ENCODE peak calls at places on chromosomes 16 and 17, in four cellular contexts. One of them, this sample, is unnamed.

GRCh38 chr16:52529226-52529625 is 17.7 kb downstream of the TOX3 start:
- DNase-seq in A549: no peak
- DNase-seq in suprapubic skin: no peak
- DNase-seq in stomach: no peak
- DNase-seq in this sample: no peak

GRCh38 chr16:15749371-15749770 is 99.3 kb downstream of the NDE1 start:
- DNase-seq in stomach: no peak
- DNase-seq in A549: no peak
- DNase-seq in suprapubic skin: no peak
- DNase-seq in this sample: no peak

GRCh38 chr17:20066253-20066652 is 57.1 kb downstream of the SPECC1 start:
- DNase-seq in suprapubic skin: no peak
- DNase-seq in A549: peak; percentile 84
- DNase-seq in stomach: peak; percentile 55
- DNase-seq in this sample: no peak

GRCh38 chr17:52049051-52049450 is 109.5 kb downstream of the CA10 start:
- DNase-seq in stomach: no peak
- DNase-seq in suprapubic skin: no peak
- DNase-seq in A549: no peak
- DNase-seq in this sample: no peak

GRCh38 chr16:73058221-73058615 is 10.3 kb upstream of the ZFHX3 start:
- DNase-seq in A549: no peak
- DNase-seq in stomach: peak; percentile 62
- DNase-seq in suprapubic skin: no peak
- DNase-seq in this sample: peak; percentile 58

GRCh38 chr17:58344047-58344790 is 7.8 kb downstream of the SUPT4H1 start:
- DNase-seq in A549: no peak
- DNase-seq in stomach: peak; percentile 53
- DNase-seq in suprapubic skin: no peak
- DNase-seq in this sample: peak; percentile 70

GRCh38 chr16:68935008-68935407 is 91.7 kb downstream of the TANGO6 start:
- DNase-seq in A549: no peak
- DNase-seq in stomach: no peak
- DNase-seq in suprapubic skin: no peak
- DNase-seq in this sample: no peak

GRCh38 chr16:31916056-31916488 is 42.5 kb downstream of the ZNF267 start:
- DNase-seq in stomach: no peak
- DNase-seq in A549: peak; percentile 16
- DNase-seq in suprapubic skin: no peak
- DNase-seq in this sample: no peak

GRCh38 chr16:81693467-81694303 is 85.4 kb upstream of the PLCG2 start:
- DNase-seq in stomach: no peak
- DNase-seq in A549: no peak
- DNase-seq in suprapubic skin: peak; percentile 59
- DNase-seq in this sample: peak; percentile 39

GRCh38 chr16:228917-229730 is at the start of gene LUC7L:
- DNase-seq in suprapubic skin: peak; percentile 93
- DNase-seq in stomach: peak; percentile 87
- DNase-seq in A549: peak; percentile 91
- DNase-seq in this sample: peak; percentile 90

GRCh38 chr17:48604770-48605329 is at the start of gene HOXB6:
- DNase-seq in A549: peak; percentile 79
- DNase-seq in stomach: no peak
- DNase-seq in suprapubic skin: no peak
- DNase-seq in this sample: peak; percentile 88
- TF ChIP-seq POLR2A in A549: peak; percentile 62
- TF ChIP-seq POLR2A in stomach: no peak
- TF ChIP-seq POLR2A in suprapubic skin: no peak
- TF ChIP-seq POLR2A in this sample: peak; percentile 98

GRCh38 chr16:55043499-55043898 is 112.8 kb downstream of the IRX5 start:
- DNase-seq in stomach: no peak
- DNase-seq in suprapubic skin: no peak
- DNase-seq in A549: no peak
- DNase-seq in this sample: no peak
- TF ChIP-seq EP300 in stomach: no peak
- TF ChIP-seq EP300 in suprapubic skin: no peak
- TF ChIP-seq EP300 in A549: no peak
- TF ChIP-seq EP300 in this sample: no peak

DNA sequence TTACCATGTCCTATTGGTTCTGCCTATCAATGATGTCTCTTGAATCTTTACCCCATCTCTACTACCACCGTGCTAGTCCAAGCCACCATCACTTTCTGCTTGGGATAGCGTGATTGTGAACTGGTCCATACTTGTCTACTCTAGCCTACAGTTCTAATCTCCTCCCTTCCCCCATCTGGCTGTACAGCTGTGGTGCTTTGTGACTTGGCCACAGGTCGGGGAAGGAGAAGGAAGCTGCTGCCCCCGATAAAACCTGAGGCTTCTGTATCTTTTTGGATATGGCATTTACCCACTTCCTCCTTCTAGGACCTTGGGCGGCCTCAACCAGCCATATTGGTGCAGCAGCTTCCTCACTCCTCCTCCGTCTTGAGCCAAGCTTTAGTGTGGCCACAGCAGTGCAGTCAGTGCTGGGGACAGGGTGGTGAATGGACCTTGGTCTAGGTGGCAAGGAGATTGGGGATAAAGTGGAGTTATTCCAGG is 314 bp upstream of the ITGA2B start:
- DNase-seq in A549: no peak
- DNase-seq in stomach: no peak
- DNase-seq in suprapubic skin: peak; percentile 60
- DNase-seq in this sample: no peak
- TF ChIP-seq POLR2A in A549: no peak
- TF ChIP-seq POLR2A in stomach: no peak
- TF ChIP-seq POLR2A in suprapubic skin: no peak
- TF ChIP-seq POLR2A in this sample: no peak

GRCh38 chr16:79864032-79864780 is 263.7 kb upstream of the MAF start:
- DNase-seq in stomach: no peak
- DNase-seq in suprapubic skin: no peak
- DNase-seq in A549: no peak
- DNase-seq in this sample: no peak

GRCh38 chr16:79862601-79863000 is 262.1 kb upstream of the MAF start:
- DNase-seq in A549: no peak
- DNase-seq in suprapubic skin: no peak
- DNase-seq in stomach: no peak
- DNase-seq in this sample: no peak

GRCh38 chr16:79865918-79866317 is 265.4 kb upstream of the MAF start:
- DNase-seq in A549: no peak
- DNase-seq in suprapubic skin: no peak
- DNase-seq in stomach: no peak
- DNase-seq in this sample: no peak

GRCh38 chr16:79864781-79865391 is 264.3 kb upstream of the MAF start:
- DNase-seq in suprapubic skin: no peak
- DNase-seq in stomach: no peak
- DNase-seq in A549: no peak
- DNase-seq in this sample: no peak

DNA sequence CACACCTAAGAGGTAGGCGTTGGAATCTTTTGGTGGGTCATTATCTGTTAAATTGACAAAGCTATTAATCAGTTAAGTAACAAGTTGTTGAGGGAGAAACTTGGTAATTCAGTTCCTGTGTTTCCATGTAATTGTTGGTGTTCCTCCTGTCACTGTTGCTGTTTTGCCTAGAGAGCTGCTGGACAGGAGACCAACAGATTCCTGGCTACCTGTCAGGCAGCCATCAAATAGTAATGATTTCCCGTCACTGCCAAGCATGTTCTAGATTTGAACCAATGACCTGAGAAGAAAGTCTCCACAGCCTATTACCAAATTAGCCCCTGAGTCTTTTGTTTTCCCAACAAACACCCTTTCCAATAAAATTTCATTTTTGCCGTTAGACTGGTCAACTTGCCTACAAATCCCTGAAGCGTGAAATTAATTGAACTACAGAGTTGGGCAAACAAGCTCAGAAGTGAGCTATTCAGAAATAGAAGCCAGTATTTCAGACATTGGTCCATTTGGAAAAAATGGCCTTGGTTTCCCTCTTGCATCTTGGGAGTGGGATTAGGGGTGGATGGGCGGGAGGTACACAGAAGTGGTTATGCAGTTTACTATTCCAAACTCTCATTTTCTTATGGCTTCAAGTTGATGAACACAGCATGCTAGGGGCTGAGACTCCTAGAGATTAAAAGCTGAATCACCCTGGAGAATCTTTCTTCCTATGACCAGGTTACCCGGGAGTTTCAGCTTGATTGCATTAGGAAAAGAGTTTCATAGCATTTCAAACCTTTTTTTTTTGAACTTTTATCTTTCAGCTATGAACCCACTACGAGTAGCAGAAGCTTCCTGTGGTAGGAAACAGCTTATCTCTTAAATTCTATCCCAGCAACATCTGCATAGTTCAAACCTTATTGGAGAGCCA is 262.8 kb upstream of the MAF start:
- DNase-seq in A549: no peak
- DNase-seq in suprapubic skin: no peak
- DNase-seq in stomach: no peak
- DNase-seq in this sample: no peak
- TF ChIP-seq EP300 in A549: no peak
- TF ChIP-seq EP300 in suprapubic skin: no peak
- TF ChIP-seq EP300 in stomach: no peak
- TF ChIP-seq EP300 in this sample: no peak

GRCh38 chr16:56617212-56618085 is 8.1 kb upstream of the MT1E start:
- DNase-seq in stomach: peak; percentile 80
- DNase-seq in suprapubic skin: no peak
- DNase-seq in A549: no peak
- DNase-seq in this sample: peak; percentile 70
- TF ChIP-seq POLR2A in stomach: no peak
- TF ChIP-seq POLR2A in suprapubic skin: no peak
- TF ChIP-seq POLR2A in A549: no peak
- TF ChIP-seq POLR2A in this sample: peak; percentile 32

DNA sequence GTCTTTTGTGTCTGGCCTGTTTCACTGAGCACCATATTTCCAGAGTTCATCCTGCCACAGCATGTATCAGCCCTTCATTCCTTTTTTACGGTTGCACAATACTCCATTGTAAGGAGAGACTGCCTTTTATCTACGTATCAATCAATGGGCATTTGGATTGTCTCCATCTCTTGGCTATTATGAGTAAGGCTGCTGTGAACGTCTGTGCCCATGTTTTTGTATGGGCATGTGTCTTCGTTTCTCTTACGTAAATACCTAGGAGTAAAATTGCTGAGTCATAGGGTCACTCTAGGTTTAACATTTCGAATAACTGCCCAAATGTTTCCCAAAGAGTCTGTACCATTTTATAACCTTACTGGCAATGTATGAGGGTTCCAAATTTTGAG is 202.8 kb upstream of the FOXF1 start:
- DNase-seq in suprapubic skin: no peak
- DNase-seq in A549: peak; percentile 60
- DNase-seq in stomach: no peak
- DNase-seq in this sample: no peak
- TF ChIP-seq EP300 in suprapubic skin: no peak
- TF ChIP-seq EP300 in A549: no peak
- TF ChIP-seq EP300 in stomach: peak; percentile 57
- TF ChIP-seq EP300 in this sample: peak; percentile 75

DNA sequence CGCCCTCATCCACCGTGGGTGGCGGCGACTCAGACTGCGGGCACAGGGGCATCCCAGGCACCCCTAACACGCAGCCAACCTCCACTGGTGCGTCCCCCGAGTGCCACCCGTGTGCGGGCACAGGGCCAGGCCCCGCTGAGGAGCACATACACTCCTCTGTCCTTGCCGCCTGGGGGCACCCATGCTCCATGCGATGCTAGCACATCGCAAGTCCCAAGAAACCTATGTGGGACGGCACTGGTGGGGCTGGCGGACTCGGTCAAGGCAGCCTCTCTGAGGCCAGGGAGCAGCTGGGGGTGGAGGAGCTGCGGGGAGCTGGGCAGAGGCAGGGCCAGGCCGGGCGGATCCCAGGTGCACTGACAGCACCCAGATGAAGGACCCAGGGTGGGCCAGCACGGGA is 4.0 kb downstream of the ZNF598 start:
- DNase-seq in stomach: no peak
- DNase-seq in suprapubic skin: no peak
- DNase-seq in A549: peak; percentile 64
- DNase-seq in this sample: no peak
- TF ChIP-seq POLR2A in stomach: no peak
- TF ChIP-seq POLR2A in suprapubic skin: no peak
- TF ChIP-seq POLR2A in A549: no peak
- TF ChIP-seq POLR2A in this sample: no peak

DNA sequence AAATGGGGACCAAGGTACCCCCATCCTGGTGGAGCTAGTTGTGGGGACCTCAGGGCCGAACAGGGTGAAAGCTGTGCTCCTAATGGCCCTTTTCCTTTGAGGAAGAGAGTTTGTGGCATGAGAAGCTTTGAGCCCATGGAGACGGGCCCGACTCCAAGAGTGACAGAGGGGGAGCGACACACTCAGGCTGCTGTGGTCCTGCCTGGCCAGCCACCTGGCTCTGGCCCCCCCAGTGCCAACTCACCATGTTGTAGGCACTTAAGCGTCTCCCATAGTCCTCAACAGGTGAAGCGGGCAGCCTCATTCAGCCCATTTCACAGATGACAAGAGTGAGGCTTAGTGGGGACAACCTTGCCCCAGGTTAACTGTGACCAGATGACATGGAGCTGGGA is 1.6 kb downstream of the IL21R start:
- DNase-seq in stomach: no peak
- DNase-seq in A549: no peak
- DNase-seq in suprapubic skin: no peak
- DNase-seq in this sample: no peak
- TF ChIP-seq EP300 in stomach: no peak
- TF ChIP-seq EP300 in A549: no peak
- TF ChIP-seq EP300 in suprapubic skin: no peak
- TF ChIP-seq EP300 in this sample: no peak

GRCh38 chr17:40303009-40303657 is 5.8 kb upstream of the RARA start:
- DNase-seq in A549: peak; percentile 71
- DNase-seq in suprapubic skin: peak; percentile 44
- DNase-seq in stomach: peak; percentile 54
- DNase-seq in this sample: peak; percentile 62
- TF ChIP-seq POLR2A in A549: no peak
- TF ChIP-seq POLR2A in suprapubic skin: no peak
- TF ChIP-seq POLR2A in stomach: no peak
- TF ChIP-seq POLR2A in this sample: no peak